ENCODE peak calls at places on chromosomes 2 and 18, in six cellular contexts. M, H, J, W, T and E are unnamed samples.

GRCh38 chr2:238928520-238929241 is 80.8 kb downstream of the TWIST2 start:
- DNase-seq in J (no peak), T (no peak), H (no peak), M (no peak), W (no peak), E (no peak)

GRCh38 chr18:63321291-63321690 is 1.7 kb upstream of the BCL2 start:
- DNase-seq in H (no peak), M (no peak), W (no peak), T (no peak), J (no peak), E (no peak)

GRCh38 chr2:75094405-75094804 is 104.9 kb downstream of the TACR1 start:
- DNase-seq in M (no peak), H (no peak), T (no peak), W (no peak), J (no peak), E (no peak)

GRCh38 chr2:28172114-28172898 is 220.4 kb upstream of the FOSL2 start:
- DNase-seq in W (no peak), M (peak), T (no peak), H (no peak), J (no peak), E (no peak)

GRCh38 chr2:30164131-30164925 is 17.5 kb downstream of the YPEL5 start:
- DNase-seq in W (no peak), T (no peak), H (no peak), J (no peak), M (no peak), E (no peak)

GRCh38 chr18:13433685-13434084 is 215.1 kb downstream of the LDLRAD4 start:
- DNase-seq in J (no peak), T (no peak), M (no peak), H (no peak), W (no peak), E (no peak)

GRCh38 chr2:84865181-84865783 is 15.6 kb downstream of the TRABD2A start:
- DNase-seq in M (no peak), W (no peak), H (no peak), J (no peak), T (no peak), E (no peak)

GRCh38 chr2:68110102-68110501 is 47.3 kb upstream of the C1D start:
- DNase-seq in J (no peak), M (no peak), T (no peak), W (no peak), H (no peak), E (no peak)

GRCh38 chr2:237524631-237525030 is 37.6 kb downstream of the MLPH start:
- DNase-seq in H (no peak), T (no peak), W (no peak), J (no peak), M (peak), E (no peak)

DNA sequence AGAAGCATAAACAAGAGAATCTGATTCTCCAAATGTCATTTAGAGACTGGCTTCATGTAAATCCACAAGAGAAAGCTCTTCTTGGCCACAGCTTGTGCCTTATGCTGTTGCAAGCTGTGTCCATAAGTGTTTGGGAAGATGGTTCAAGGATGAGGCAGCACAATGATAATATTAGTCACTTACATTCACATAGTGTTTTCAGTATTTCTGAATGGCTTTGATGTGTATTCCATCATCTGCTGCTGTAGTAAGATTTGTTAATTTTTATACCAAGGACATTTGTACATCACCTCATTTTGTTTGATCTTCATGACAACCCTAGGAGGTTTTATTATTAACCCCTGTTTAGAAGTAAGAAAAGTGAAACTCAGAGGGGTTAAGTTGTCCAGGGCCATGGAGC is 29.9 kb downstream of the CREG2 start:
- DNase-seq in T (no peak), W (no peak), M (no peak), H (no peak), J (no peak), E (no peak)
- TF ChIP-seq ATF3 in T (no peak), W (no peak), M (no peak), H (no peak), J (no peak), E (no peak)

DNA sequence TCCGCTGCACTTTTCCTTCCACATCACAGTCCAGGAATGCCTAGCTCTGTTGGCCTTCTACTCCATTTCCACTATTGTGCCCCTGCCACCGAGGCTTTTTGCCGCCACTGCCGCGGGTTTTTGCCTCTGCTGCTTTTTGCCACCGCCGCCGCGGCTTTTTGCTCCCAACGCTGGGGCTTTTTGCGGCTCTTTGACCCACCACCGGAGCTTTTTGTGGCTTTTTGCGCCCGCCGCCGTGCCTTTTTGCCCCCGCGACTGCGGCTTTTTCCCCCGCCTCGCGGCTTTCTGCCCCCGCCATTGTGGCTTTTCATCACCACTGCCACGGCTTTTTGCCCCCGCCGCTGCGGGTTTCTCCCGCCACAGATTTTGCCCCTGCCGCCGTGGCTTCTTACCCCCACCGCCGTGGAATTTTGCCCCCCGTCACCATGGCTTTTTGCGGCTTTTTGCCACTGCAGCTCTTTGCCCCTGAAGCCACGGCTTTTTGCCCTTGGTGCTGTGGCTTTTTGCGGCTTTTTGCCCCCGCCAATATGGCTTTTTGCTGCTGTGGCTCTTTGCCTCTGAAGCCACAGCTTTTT is 2798.7 kb upstream of the TEKT4 start:
- DNase-seq in M (no peak), H (no peak), T (no peak), W (no peak), J (no peak), E (no peak)
- TF ChIP-seq ATF3 in M (no peak), H (no peak), T (no peak), W (no peak), J (no peak), E (no peak)

GRCh38 chr2:165293439-165294420 is 54.5 kb downstream of the SCN2A start:
- DNase-seq in M (peak), H (peak), T (no peak), W (peak), J (peak), E (no peak)
- TF ChIP-seq ATF3 in M (no peak), H (no peak), T (no peak), W (no peak), J (no peak), E (no peak)

DNA sequence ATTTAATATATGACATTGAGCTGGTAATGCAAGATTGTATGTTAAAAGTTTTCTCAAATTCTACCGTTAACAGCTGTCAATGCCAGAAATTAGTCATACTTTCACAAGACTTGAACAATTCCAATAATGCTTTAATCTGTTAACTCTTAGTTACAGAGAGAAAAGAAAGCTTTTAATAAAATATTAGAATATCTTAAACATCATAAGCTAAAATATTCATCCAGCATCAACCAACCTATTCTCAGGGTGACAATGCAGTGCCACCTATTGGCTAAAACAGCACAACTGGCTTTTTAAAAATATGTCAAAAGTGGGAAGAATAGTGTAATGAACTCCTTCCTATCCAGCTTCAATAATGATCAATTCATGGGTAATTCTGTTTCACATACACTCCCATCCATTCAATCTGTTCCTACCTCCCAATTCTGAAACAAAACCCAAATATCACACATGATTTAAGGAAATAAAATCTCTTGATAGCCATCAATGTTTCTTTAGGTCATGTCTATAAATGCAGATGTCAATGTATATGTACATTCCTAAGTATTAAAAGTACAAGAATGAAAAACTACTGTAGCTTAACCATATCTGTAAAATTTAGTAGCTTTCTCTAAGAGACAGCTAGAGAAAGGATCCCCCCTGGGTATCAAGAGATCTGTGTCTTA is 79.8 kb upstream of the CCDC141 start:
- DNase-seq in T (no peak), H (no peak), M (no peak), W (no peak), J (no peak), E (no peak)
- TF ChIP-seq ATF3 in T (no peak), H (no peak), M (no peak), W (no peak), J (no peak), E (no peak)

DNA sequence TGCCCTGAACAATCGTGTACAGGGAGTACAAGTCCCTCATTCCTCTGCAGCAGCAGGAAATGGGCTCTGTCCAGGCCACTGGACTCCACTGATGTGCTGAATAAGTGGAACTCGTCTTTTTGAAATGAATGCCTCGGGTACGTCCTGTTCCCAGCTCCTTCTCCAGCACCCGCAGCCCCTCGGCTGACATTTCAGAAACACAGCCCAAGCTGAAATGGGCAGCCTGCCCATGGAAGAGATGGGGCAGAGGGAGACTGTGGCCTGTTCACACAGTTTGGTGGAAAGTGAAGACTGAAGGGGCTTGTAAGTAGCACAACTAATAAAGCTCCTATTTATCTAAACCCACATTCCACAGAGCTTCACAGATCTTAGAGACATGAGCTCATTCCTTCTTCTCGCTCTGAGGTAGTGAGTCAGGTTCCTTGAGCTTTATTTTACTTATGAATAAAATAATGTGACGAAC is 498.6 kb downstream of the TXNL1 start:
- DNase-seq in J (no peak), T (no peak), M (no peak), W (no peak), H (no peak), E (no peak)
- TF ChIP-seq ATF3 in J (no peak), T (no peak), M (no peak), W (no peak), H (no peak), E (no peak)

DNA sequence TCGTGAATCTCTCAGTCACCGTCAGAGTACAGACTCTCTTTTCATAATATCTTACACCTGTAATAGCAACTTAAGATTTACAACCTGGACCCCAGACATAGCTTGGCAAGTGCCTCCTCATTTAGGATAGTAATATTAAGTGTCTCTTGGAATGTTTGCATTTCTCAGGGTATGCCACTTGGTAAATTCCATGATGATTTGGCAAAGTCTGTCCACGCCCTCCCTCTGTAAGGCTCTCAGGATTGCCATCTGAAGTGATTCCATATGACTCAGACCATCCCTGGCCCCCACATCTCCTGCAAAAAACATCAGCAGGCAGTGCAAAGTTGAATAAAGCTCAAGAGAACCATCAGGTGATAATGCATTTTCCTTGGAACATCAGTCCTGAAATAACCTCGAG is 27.0 kb upstream of the PIEZO2 start:
- DNase-seq in H (no peak), W (no peak), T (no peak), M (no peak), J (no peak), E (no peak)
- TF ChIP-seq ATF3 in H (no peak), W (no peak), T (no peak), M (no peak), J (no peak), E (no peak)